ENCODE peak calls at places on chromosomes 1 and 21, in four cellular contexts. D is PC-3, S is HFFc6, K is T-helper 9 cell. P is an unnamed sample.

GRCh38 chr1:180956028-180956640 is 43.4 kb downstream of the KIAA1614 start:
- DNase-seq in S (no peak), K (no peak), D (no peak), P (no peak)

GRCh38 chr1:74731399-74732052 is 1.3 kb downstream of the CRYZ start:
- DNase-seq in D (peak), K (no peak), S (peak), P (no peak)

GRCh38 chr1:32828341-32828740 is 10.9 kb downstream of the S100PBP start:
- DNase-seq in K (no peak), D (peak), S (peak), P (no peak)

GRCh38 chr1:220272047-220272840 is at the start of gene RAB3GAP2:
- DNase-seq in D (peak), S (peak), K (peak), P (peak)

GRCh38 chr1:156124557-156125483 is 10.3 kb downstream of the LMNA start:
- DNase-seq in K (peak), D (peak), S (no peak), P (peak)

GRCh38 chr1:229024528-229025119 is 246.3 kb upstream of the RAB4A start:
- DNase-seq in D (peak), K (no peak), S (peak), P (no peak)

GRCh38 chr1:157095551-157095950 is 4.1 kb downstream of the ETV3L start:
- DNase-seq in S (no peak), K (no peak), D (no peak), P (no peak)

GRCh38 chr1:108016451-108016920 is 51.5 kb upstream of the VAV3 start:
- DNase-seq in K (no peak), S (peak), D (peak), P (no peak)

GRCh38 chr21:37601027-37601426 is 234.5 kb downstream of the DYRK1A start:
- DNase-seq in D (no peak), S (no peak), K (no peak), P (no peak)

GRCh38 chr1:235160395-235160964 is 570 bp downstream of the RBM34 start:
- DNase-seq in D (peak), K (no peak), S (peak), P (no peak)

GRCh38 chr1:26155370-26156284 is 3.3 kb upstream of the FAM110D start:
- DNase-seq in K (no peak), D (no peak), S (no peak), P (no peak)

GRCh38 chr21:35026617-35027557 is 22.2 kb downstream of the RUNX1 start:
- DNase-seq in D (no peak), S (no peak), K (peak), P (peak)

GRCh38 chr1:165376811-165377153 is 20.3 kb upstream of the LMX1A start:
- DNase-seq in S (peak), K (no peak), D (peak), P (no peak)

GRCh38 chr1:1521331-1521730 is 9.4 kb downstream of the ATAD3A start:
- DNase-seq in D (no peak), K (no peak), S (no peak), P (no peak)

GRCh38 chr1:211547710-211548109 is 31.3 kb downstream of the SLC30A1 start:
- DNase-seq in D (no peak), K (no peak), S (no peak), P (no peak)

GRCh38 chr1:6727535-6727934 is 25.9 kb upstream of the DNAJC11 start:
- DNase-seq in K (peak), S (peak), D (peak), P (peak)

GRCh38 chr1:51936531-51936930 is 54.0 kb downstream of the RAB3B start:
- DNase-seq in S (peak), D (peak), K (no peak), P (no peak)

GRCh38 chr1:222043444-222044292 is 301.8 kb upstream of the DUSP10 start:
- DNase-seq in S (peak), K (no peak), D (peak), P (no peak)

GRCh38 chr1:44881011-44881632 is 38.1 kb upstream of the PTCH2 start:
- DNase-seq in S (peak), K (no peak), D (peak), P (no peak)

GRCh38 chr1:3491291-3492246 is 37.1 kb downstream of the ARHGEF16 start:
- DNase-seq in K (peak), S (peak), D (peak), P (peak)

GRCh38 chr1:12015001-12015491 is 4.3 kb upstream of the MIIP start:
- DNase-seq in K (no peak), S (peak), D (no peak), P (no peak)

GRCh38 chr1:213989071-213989739 is 1.4 kb downstream of the PROX1 start:
- DNase-seq in D (no peak), S (no peak), K (no peak), P (peak)

GRCh38 chr21:35106246-35106835 is 57.2 kb upstream of the RUNX1 start:
- DNase-seq in K (no peak), D (no peak), S (no peak), P (no peak)

GRCh38 chr1:1348420-1349255 is 580 bp downstream of the DVL1 start:
- DNase-seq in D (no peak), S (no peak), K (no peak), P (no peak)

GRCh38 chr1:68542586-68542985 is 45.7 kb upstream of the DEPDC1 start:
- DNase-seq in D (peak), K (no peak), S (no peak), P (no peak)

GRCh38 chr1:178266619-178267066 is 172.7 kb downstream of the RASAL2 start:
- DNase-seq in K (no peak), D (no peak), S (no peak), P (peak)

GRCh38 chr1:237677979-237678378 is 212.7 kb downstream of the ZP4 start:
- DNase-seq in S (peak), K (no peak), D (peak), P (no peak)

GRCh38 chr1:43488165-43488564 is 34.4 kb upstream of the HYI start:
- DNase-seq in K (no peak), D (no peak), S (no peak), P (no peak)

GRCh38 chr1:54580856-54581550 is 33.0 kb downstream of the ACOT11 start:
- DNase-seq in S (no peak), K (no peak), D (no peak), P (no peak)

GRCh38 chr1:154968731-154969130 is 1.8 kb downstream of the SHC1 start:
- DNase-seq in S (no peak), K (no peak), D (no peak), P (no peak)

GRCh38 chr1:45848097-45848496 is 44.7 kb downstream of the MAST2 start:
- DNase-seq in K (no peak), D (no peak), S (no peak), P (no peak)

GRCh38 chr1:30376054-30376453 is 347.3 kb downstream of the MATN1 start:
- DNase-seq in S (no peak), D (no peak), K (no peak), P (no peak)

GRCh38 chr1:26290061-26290415 is 10.2 kb downstream of the SH3BGRL3 start:
- DNase-seq in K (no peak), S (no peak), D (no peak), P (no peak)

GRCh38 chr1:54350360-54350759 is 55.8 kb downstream of the SSBP3 start:
- DNase-seq in S (no peak), K (no peak), D (no peak), P (no peak)

GRCh38 chr1:29121951-29122661 is 1.6 kb downstream of the TMEM200B start:
- DNase-seq in S (no peak), K (no peak), D (peak), P (peak)

GRCh38 chr1:204203206-204203767 is 7.0 kb upstream of the KISS1 start:
- DNase-seq in D (peak), K (no peak), S (no peak), P (no peak)